ENCODE peak calls at places on chromosomes 12 and 14, in five cellular contexts. F, P, U, Y and I are unnamed samples.

GRCh38 chr12:6873094-6874006 is at the start of gene SPSB2:
- DNase-seq in F (peak), P (peak), U (peak), Y (peak), I (peak)

GRCh38 chr14:100815478-100816285 is 10.2 kb upstream of the MEG3 start:
- DNase-seq in F (no peak), P (peak), U (peak), Y (no peak), I (peak)

GRCh38 chr12:123519151-123520001 is 14.1 kb downstream of the RILPL1 start:
- DNase-seq in F (no peak), P (peak), U (peak), Y (no peak), I (peak)

GRCh38 chr12:9699269-9699897 is 29.9 kb downstream of the CLEC2D start:
- DNase-seq in F (no peak), P (no peak), U (peak), Y (no peak), I (no peak)

GRCh38 chr12:12788675-12789368 is 3.4 kb downstream of the APOLD1 start:
- DNase-seq in F (peak), P (peak), U (peak), Y (peak), I (peak)

GRCh38 chr12:50637870-50638481 is 125.9 kb upstream of the ATF1 start:
- DNase-seq in F (no peak), P (no peak), U (peak), Y (no peak), I (peak)

GRCh38 chr14:29705801-29706200 is 221.8 kb downstream of the PRKD1 start:
- DNase-seq in F (no peak), P (no peak), U (no peak), Y (no peak), I (peak)

GRCh38 chr14:21109377-21110260 is 8.8 kb downstream of the TMEM253 start:
- DNase-seq in F (no peak), P (no peak), U (peak), Y (no peak), I (no peak)

GRCh38 chr14:71638523-71639196 is 293.6 kb upstream of the RGS6 start:
- DNase-seq in F (no peak), P (no peak), U (peak), Y (no peak), I (peak)

GRCh38 chr14:99015833-99016232 is 256.2 kb downstream of the BCL11B start:
- DNase-seq in F (no peak), P (no peak), U (no peak), Y (no peak), I (no peak)

GRCh38 chr14:76117789-76118188 is 33.9 kb upstream of the GPATCH2L start:
- DNase-seq in F (no peak), P (no peak), U (no peak), Y (no peak), I (no peak)

GRCh38 chr12:113758165-113758924 is 207.8 kb downstream of the RBM19 start:
- DNase-seq in F (no peak), P (no peak), U (no peak), Y (no peak), I (no peak)

GRCh38 chr14:73239463-73240241 is 2.3 kb downstream of the PAPLN start:
- DNase-seq in F (no peak), P (peak), U (peak), Y (no peak), I (peak)

GRCh38 chr12:109568486-109568885 is 4.8 kb downstream of the MMAB start:
- DNase-seq in F (no peak), P (no peak), U (no peak), Y (no peak), I (no peak)

GRCh38 chr12:93819048-93819491 is 141.9 kb downstream of the CRADD start:
- DNase-seq in F (no peak), P (peak), U (peak), Y (no peak), I (peak)

GRCh38 chr14:79986251-79986650 is 225.1 kb downstream of the DIO2 start:
- DNase-seq in F (no peak), P (no peak), U (no peak), Y (no peak), I (no peak)

GRCh38 chr12:49808686-49809368 is 19.4 kb downstream of the NCKAP5L start:
- DNase-seq in F (no peak), P (peak), U (no peak), Y (no peak), I (no peak)

GRCh38 chr12:128078311-128078851 is 188.6 kb upstream of the TMEM132C start:
- DNase-seq in F (no peak), P (no peak), U (no peak), Y (no peak), I (no peak)

GRCh38 chr12:110431957-110432587 is 18.1 kb downstream of the ARPC3 start:
- DNase-seq in F (no peak), P (no peak), U (no peak), Y (no peak), I (no peak)